ENCODE peak calls at places on chromosomes 12 and 14, in six cellular contexts. D is A549, X is WTC11, K is HCT116, T is GM12878, A is HepG2. O is an unnamed sample.

GRCh38 chr14:22428681-22429315 is 160.2 kb downstream of the DAD1 start:
- DNase-seq in D (no peak), X (no peak), K (no peak), T (no peak), A (no peak), O (peak)

GRCh38 chr12:4829793-4830162 is 79.9 kb upstream of the KCNA1 start:
- DNase-seq in D (no peak), X (no peak), K (no peak), T (no peak), A (no peak), O (peak)

GRCh38 chr12:19388131-19388549 is 51.2 kb upstream of the AEBP2 start:
- DNase-seq in D (no peak), X (no peak), K (no peak), T (no peak), A (no peak), O (no peak)

GRCh38 chr12:100987552-100988277 is 193.1 kb downstream of the ANO4 start:
- DNase-seq in D (peak), X (peak), K (peak), T (peak), A (peak), O (peak)

GRCh38 chr12:55829967-55830600 is 697 bp upstream of the DNAJC14 start:
- DNase-seq in D (peak), X (peak), K (no peak), T (no peak), A (no peak), O (no peak)

GRCh38 chr12:2769866-2770533 is 24.8 kb upstream of the FKBP4 start:
- DNase-seq in D (no peak), X (no peak), K (no peak), T (no peak), A (no peak), O (no peak)

GRCh38 chr12:3076730-3077571 is at the start of gene TSPAN9:
- DNase-seq in D (peak), X (peak), K (no peak), T (no peak), A (peak), O (peak)

GRCh38 chr12:49777800-49778748 is 36.7 kb downstream of the TMBIM6 start:
- DNase-seq in D (peak), X (peak), K (peak), T (no peak), A (peak), O (peak)

GRCh38 chr14:85439696-85440328 is 90.1 kb upstream of the FLRT2 start:
- DNase-seq in D (no peak), X (no peak), K (no peak), T (no peak), A (no peak), O (no peak)

GRCh38 chr14:20632831-20633771 is 8.4 kb downstream of the OR6S1 start:
- DNase-seq in D (peak), X (peak), K (no peak), T (peak), A (peak), O (peak)

GRCh38 chr12:49539406-49540228 is 787 bp downstream of the KCNH3 start:
- DNase-seq in D (no peak), X (no peak), K (no peak), T (no peak), A (no peak), O (no peak)

GRCh38 chr12:116196226-116196625 is 81.3 kb downstream of the MED13L start:
- DNase-seq in D (no peak), X (no peak), K (no peak), T (no peak), A (no peak), O (no peak)

GRCh38 chr12:116196752-116197718 is 80.5 kb downstream of the MED13L start:
- DNase-seq in D (no peak), X (no peak), K (no peak), T (no peak), A (no peak), O (no peak)

GRCh38 chr12:116199160-116199559 is 78.3 kb downstream of the MED13L start:
- DNase-seq in D (no peak), X (no peak), K (no peak), T (no peak), A (no peak), O (no peak)

GRCh38 chr12:116189692-116190091 is 87.8 kb downstream of the MED13L start:
- DNase-seq in D (no peak), X (no peak), K (no peak), T (no peak), A (no peak), O (no peak)

GRCh38 chr12:116194935-116195431 is 82.5 kb downstream of the MED13L start:
- DNase-seq in D (no peak), X (no peak), K (no peak), T (peak), A (no peak), O (peak)
- TF ChIP-seq MAX in D (no peak), X (no peak), K (no peak), T (no peak), A (no peak), O (no peak)

GRCh38 chr12:58247633-58248032 is 306.3 kb downstream of the ATP23 start:
- DNase-seq in D (no peak), X (peak), K (peak), T (no peak), A (no peak), O (no peak)
- TF ChIP-seq MAX in D (no peak), X (no peak), K (no peak), T (no peak), A (no peak), O (no peak)

DNA sequence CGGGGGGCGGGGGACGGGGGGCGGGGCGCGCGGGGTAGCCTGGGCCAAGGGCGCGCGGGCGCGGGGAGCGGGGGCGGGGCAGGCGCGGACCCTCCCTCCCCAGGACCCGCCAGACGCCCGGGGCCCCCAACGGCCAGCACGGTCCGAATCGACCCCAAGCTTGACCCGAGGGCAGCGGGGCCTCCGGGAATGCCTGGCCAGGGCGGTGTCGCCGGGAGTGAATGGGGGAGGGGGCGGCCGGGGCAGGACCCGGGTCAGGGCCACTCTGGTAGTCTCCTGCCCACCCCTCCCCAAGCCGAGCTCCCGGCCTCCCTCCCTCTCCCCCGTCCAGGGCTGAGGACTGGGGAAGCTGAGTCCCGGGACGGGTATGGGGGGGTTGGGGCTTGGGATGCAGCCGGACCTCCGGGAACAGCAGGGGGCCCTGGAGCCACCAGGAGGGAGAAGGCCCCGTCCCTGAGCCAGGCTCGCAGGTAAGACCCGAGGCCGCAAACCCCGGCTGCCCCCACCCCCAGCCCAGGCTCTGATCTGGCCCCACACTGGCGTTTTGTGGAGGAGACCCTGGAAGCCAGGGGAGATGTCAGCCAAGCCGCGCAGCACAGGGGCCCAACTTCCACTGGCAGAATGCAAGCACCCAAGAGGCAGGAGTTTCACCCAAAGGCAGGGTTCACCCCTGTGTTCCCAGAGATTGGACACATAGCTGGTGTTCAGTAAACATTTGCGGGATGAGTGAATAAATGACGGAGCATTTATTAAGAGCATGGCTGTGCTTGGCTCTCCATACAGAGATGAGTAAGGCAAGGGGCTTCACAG is 555 bp upstream of the GALNT9 start:
- DNase-seq in D (no peak), X (no peak), K (no peak), T (no peak), A (no peak), O (no peak)
- TF ChIP-seq MAX in D (no peak), X (no peak), K (no peak), T (no peak), A (no peak), O (no peak)

GRCh38 chr12:89991807-89992206 is 283.2 kb upstream of the ATP2B1 start:
- DNase-seq in D (no peak), X (no peak), K (no peak), T (no peak), A (no peak), O (no peak)

GRCh38 chr12:89988156-89988555 is 279.5 kb upstream of the ATP2B1 start:
- DNase-seq in D (no peak), X (no peak), K (no peak), T (no peak), A (no peak), O (no peak)

GRCh38 chr12:89984846-89985245 is 276.2 kb upstream of the ATP2B1 start:
- DNase-seq in D (no peak), X (no peak), K (no peak), T (no peak), A (no peak), O (no peak)

GRCh38 chr12:89985935-89986334 is 277.3 kb upstream of the ATP2B1 start:
- DNase-seq in D (no peak), X (no peak), K (no peak), T (no peak), A (no peak), O (no peak)

DNA sequence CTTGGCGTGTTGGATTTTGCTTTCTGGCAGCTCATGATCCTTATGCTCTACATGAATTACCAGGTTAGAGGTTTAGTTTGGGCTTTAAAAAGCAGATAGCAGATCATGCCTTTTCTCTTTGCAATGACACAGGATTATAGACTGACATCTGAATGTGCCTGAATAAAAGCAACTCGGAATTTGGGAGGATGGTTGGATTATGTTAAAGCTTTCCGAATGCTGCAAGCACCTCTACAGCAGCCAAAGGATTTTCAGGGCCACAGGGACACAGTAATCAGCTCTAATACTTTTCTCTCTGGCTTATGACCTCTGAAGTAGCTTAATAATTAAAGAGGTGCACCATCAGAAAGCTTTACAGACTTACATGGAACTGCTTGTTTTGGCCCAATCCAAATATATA is 279.9 kb upstream of the ATP2B1 start:
- DNase-seq in D (no peak), X (no peak), K (no peak), T (no peak), A (no peak), O (no peak)
- TF ChIP-seq MAX in D (no peak), X (no peak), K (no peak), T (no peak), A (no peak), O (no peak)

GRCh38 chr14:103107455-103107854 is 12.9 kb downstream of the EXOC3L4 start:
- DNase-seq in D (no peak), X (no peak), K (no peak), T (no peak), A (no peak), O (no peak)

GRCh38 chr14:103109789-103110415 is 13.4 kb upstream of the TNFAIP2 start:
- DNase-seq in D (no peak), X (no peak), K (peak), T (no peak), A (peak), O (no peak)

GRCh38 chr14:103107941-103108748 is 13.6 kb downstream of the EXOC3L4 start:
- DNase-seq in D (no peak), X (no peak), K (no peak), T (no peak), A (no peak), O (no peak)

GRCh38 chr14:103110681-103111296 is 12.5 kb upstream of the TNFAIP2 start:
- DNase-seq in D (no peak), X (no peak), K (no peak), T (no peak), A (no peak), O (no peak)

DNA sequence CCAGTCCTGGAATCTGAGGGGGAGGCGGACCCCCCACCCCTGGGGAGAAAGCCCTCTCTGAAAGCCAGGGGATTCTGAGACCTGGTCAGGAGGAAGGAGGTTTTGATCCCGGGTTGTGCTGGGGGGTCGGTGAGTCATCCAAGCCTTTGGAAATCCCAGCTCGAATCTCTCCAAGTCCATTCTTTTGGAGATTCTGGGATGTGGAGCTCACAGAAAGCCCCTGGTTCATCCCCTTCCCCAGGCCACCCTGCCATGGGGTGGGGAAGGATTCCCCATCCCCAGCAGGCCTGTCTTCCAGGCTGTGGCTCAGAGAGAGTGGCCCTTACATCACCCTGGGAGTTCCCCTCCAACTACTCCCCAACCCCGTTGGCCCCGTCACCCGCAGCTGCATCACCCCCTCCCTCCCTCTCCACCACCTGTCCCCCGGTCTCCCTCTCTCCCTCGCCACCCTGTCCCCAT is 14.3 kb downstream of the EXOC3L4 start:
- DNase-seq in D (no peak), X (no peak), K (no peak), T (no peak), A (no peak), O (peak)
- TF ChIP-seq MAX in D (no peak), X (no peak), K (no peak), T (no peak), A (no peak), O (no peak)

DNA sequence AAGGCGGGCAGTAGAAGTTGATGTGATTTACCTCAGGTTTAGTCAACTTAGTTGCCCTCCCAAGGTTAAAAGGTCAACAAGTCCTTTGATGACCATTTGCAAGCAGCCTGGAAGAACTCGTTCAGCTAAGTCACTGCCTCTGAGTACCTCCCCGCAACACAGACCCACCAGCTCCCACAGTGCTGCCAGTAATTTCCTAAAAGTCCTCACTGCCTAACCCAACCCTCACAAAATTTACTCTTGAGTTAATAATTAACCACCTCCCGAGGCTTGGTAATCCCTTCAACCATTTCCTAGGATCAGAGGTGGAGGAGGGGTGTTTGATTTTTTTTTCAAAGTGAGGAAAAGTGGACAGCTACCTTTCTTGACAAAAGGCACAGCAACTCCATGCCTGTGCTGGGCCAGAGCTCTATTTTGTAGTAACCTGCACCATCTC is 55.8 kb downstream of the MAP3K9 start:
- DNase-seq in D (peak), X (no peak), K (no peak), T (no peak), A (peak), O (no peak)
- TF ChIP-seq MAX in D (no peak), X (no peak), K (no peak), T (no peak), A (no peak), O (no peak)